ENCODE peak calls at places on chromosomes 1 and 21, in five cellular contexts. W, B, P, D and J are unnamed samples.

GRCh38 chr1:193707271-193708015 is 521.0 kb upstream of the B3GALT2 start:
- DNase-seq in P (no peak), B (no peak), D (peak), W (peak), J (no peak)

GRCh38 chr21:33152228-33153130 is 77.3 kb upstream of the IFNAR2 start:
- DNase-seq in D (no peak), P (no peak), W (no peak), B (no peak), J (no peak)

GRCh38 chr1:46408356-46409062 is 14.4 kb downstream of the FAAH start:
- DNase-seq in W (no peak), P (no peak), D (no peak), B (no peak), J (peak)

GRCh38 chr1:98315309-98315708 is 346.2 kb upstream of the SNX7 start:
- DNase-seq in W (peak), B (no peak), D (no peak), P (no peak), J (peak)

GRCh38 chr1:40273547-40274166 is 15.6 kb downstream of the ZMPSTE24 start:
- DNase-seq in W (no peak), P (no peak), B (no peak), D (no peak), J (no peak)

GRCh38 chr1:157134442-157134841 is 3.8 kb downstream of the ETV3 start:
- DNase-seq in W (no peak), P (no peak), B (no peak), D (no peak), J (no peak)

GRCh38 chr1:118985611-118986290 is 2.4 kb downstream of the TBX15 start:
- DNase-seq in D (no peak), B (no peak), P (no peak), W (no peak), J (no peak)

GRCh38 chr1:203045821-203046594 is 19.7 kb downstream of the PPFIA4 start:
- DNase-seq in D (no peak), P (no peak), B (no peak), W (no peak), J (no peak)

GRCh38 chr1:30526652-30527345 is 196.6 kb downstream of the MATN1 start:
- DNase-seq in B (no peak), W (no peak), P (no peak), D (no peak), J (no peak)

GRCh38 chr1:116825735-116826438 is 71.7 kb downstream of the CD2 start:
- DNase-seq in B (peak), W (no peak), P (no peak), D (no peak), J (no peak)

GRCh38 chr1:113916974-113917373 is 11.8 kb downstream of the DCLRE1B start:
- DNase-seq in P (no peak), W (no peak), B (no peak), D (no peak), J (no peak)

GRCh38 chr1:56472860-56473259 is 106.5 kb downstream of the PLPP3 start:
- DNase-seq in P (no peak), B (no peak), D (no peak), W (no peak), J (no peak)

GRCh38 chr1:229380514-229381160 is 37.8 kb upstream of the CCSAP start:
- DNase-seq in P (no peak), W (no peak), B (no peak), D (no peak), J (no peak)

GRCh38 chr1:80457409-80457808 is 1343.3 kb upstream of the ADGRL2 start:
- DNase-seq in W (no peak), B (no peak), D (no peak), P (peak), J (no peak)

GRCh38 chr1:24201941-24202440 is 14.9 kb upstream of the IFNLR1 start:
- DNase-seq in D (peak), P (peak), B (peak), W (peak), J (peak)

GRCh38 chr1:32695098-32695904 is 7.3 kb downstream of the SYNC start:
- DNase-seq in W (peak), P (no peak), B (no peak), D (no peak), J (peak)

GRCh38 chr1:6801998-6802397 is 16.7 kb downstream of the CAMTA1 start:
- DNase-seq in P (no peak), W (peak), B (no peak), D (no peak), J (peak)

GRCh38 chr1:94270801-94271203 is 33.4 kb upstream of the ARHGAP29 start:
- DNase-seq in B (no peak), D (peak), P (no peak), W (peak), J (peak)

GRCh38 chr1:19481826-19482398 is 3.4 kb downstream of the CAPZB start:
- DNase-seq in B (no peak), W (no peak), P (no peak), D (no peak), J (no peak)

GRCh38 chr1:206797534-206798383 is 25.5 kb upstream of the IL10 start:
- DNase-seq in P (peak), W (peak), B (peak), D (no peak), J (no peak)

GRCh38 chr21:31162827-31163226 is 124.6 kb upstream of the KRTAP19-8 start:
- DNase-seq in D (peak), B (no peak), W (peak), P (no peak), J (peak)

GRCh38 chr1:226603030-226603960 is 54.7 kb downstream of the STUM start:
- DNase-seq in P (no peak), W (peak), D (no peak), B (no peak), J (no peak)

GRCh38 chr1:163744488-163744887 is 422.7 kb downstream of the NUF2 start:
- DNase-seq in P (no peak), W (no peak), D (no peak), B (no peak), J (no peak)

GRCh38 chr1:151953409-151954094 is 40.1 kb downstream of the S100A10 start:
- DNase-seq in D (no peak), B (peak), P (no peak), W (no peak), J (no peak)

GRCh38 chr1:184889902-184890301 is 84.4 kb downstream of the NIBAN1 start:
- DNase-seq in D (no peak), W (no peak), P (peak), B (no peak), J (no peak)

GRCh38 chr1:63454269-63454668 is 68.8 kb downstream of the ITGB3BP start:
- DNase-seq in W (peak), P (peak), D (no peak), B (peak), J (no peak)
- TF ChIP-seq CTCF in W (peak), P (peak), D (no peak), B (peak), J (peak)

GRCh38 chr1:160186734-160187133 is 3.6 kb upstream of the CASQ1 start:
- DNase-seq in P (no peak), B (no peak), D (no peak), W (no peak), J (no peak)

GRCh38 chr1:160191756-160192155 is 1.4 kb downstream of the CASQ1 start:
- DNase-seq in P (no peak), D (no peak), W (no peak), B (no peak), J (no peak)

GRCh38 chr1:160187407-160187806 is 3.0 kb upstream of the CASQ1 start:
- DNase-seq in B (no peak), W (no peak), D (no peak), P (no peak), J (no peak)

GRCh38 chr1:160192234-160192633 is 1.9 kb downstream of the CASQ1 start:
- DNase-seq in W (no peak), D (no peak), P (no peak), B (no peak), J (no peak)

DNA sequence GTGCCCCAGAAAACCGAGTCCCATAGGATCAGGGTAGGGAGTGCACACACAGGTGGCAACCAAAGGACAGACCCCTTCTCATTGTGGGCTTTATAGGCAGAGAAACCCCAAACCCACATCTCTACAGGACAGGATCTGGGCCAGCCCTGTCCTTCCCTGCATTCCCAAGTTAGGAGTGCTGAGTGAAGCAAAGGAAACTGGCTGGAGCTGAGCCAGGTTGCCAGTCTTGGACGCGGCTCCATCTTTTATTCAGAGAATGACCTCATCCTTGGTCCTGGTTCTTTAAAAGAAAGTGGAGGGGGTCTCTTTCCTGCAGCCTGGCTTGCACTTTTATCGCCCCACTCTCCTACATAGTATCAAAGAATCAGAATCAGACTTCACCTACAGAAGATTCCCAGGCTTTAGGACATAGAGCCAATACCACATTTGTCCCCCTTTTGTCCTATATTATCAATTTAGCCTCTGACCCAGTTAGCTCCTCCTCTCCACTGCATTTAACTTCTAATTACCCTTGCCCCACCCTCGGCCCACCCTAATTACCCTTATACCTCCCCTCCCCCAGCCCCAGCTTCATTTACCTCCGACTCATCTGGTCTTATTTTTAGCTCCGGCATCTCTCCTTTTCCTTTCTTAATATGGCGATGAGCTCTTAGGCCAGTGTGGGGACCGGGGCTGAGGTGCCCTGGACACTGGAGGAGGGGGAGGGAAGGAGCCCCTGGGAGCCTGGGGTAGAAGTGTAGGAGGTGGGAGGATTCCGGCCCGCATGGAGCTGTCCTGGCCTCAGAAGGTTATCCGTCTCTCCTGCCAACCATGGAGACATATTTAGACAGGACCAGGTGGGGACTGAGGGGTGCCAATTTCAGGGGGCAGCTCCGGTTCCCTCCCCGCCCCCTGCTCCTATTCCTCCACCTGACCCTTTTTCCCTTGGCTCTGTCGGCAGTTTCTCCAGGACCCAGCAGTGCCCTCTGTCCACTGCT is at the start of gene CASQ1:
- DNase-seq in W (peak), P (no peak), D (no peak), B (peak), J (no peak)
- H3K27ac ChIP-seq in W (no peak), P (no peak), D (no peak), B (peak), J (no peak)

GRCh38 chr21:39350094-39351006 is 1.5 kb upstream of the HMGN1 start:
- DNase-seq in B (no peak), D (no peak), P (no peak), W (no peak), J (no peak)

GRCh38 chr21:39349211-39350093 is 564 bp upstream of the HMGN1 start:
- DNase-seq in P (peak), D (peak), B (peak), W (peak), J (peak)

GRCh38 chr21:39348040-39348354 is 891 bp downstream of the HMGN1 start:
- DNase-seq in B (no peak), D (no peak), P (no peak), W (no peak), J (no peak)

GRCh38 chr21:39347537-39347936 is 1.4 kb downstream of the HMGN1 start:
- DNase-seq in P (no peak), B (no peak), D (no peak), W (no peak), J (no peak)

DNA sequence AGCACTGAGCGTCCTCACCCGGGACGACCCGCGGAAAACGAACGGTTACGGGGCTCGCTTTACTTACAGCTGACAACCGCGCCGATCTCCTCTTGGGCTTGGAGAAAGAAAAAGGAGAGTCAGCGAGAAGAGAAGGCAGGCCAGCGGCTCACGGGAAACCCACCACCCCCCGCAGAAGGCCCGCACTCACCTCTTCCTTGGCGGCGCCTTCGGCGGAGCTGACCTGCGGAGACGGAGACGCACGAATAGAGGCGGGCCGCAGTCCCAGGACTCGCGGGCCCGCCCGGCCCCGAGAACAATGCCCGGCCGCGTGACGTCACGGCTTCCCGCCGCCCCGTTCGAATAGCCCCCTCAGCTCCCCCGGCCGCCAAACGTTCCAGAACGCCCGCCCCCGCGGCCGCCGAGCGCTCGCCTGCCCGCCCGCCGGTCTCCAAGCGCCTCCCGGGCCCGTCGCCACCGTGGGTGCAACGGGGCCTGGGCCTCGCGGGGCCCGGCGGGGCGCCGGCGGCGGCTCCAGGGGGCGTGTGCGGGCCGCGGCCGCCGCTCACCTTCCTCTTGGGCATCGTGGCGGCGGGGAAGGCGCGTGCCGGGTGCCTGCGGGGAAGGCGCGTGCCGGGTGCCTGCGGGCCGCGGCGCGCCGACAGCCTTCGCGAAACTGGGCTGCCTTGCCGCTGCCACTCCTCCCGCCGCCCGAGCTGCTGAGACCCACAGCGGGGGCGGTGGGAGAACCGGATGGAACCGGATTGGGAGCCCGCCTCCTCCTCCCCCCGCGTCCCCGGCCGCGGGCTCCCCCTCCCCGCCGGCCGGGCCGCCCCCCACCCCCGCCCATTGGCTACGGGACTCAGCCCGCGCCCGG is at the start of gene HMGN1:
- DNase-seq in D (peak), W (peak), P (peak), B (peak), J (peak)
- TF ChIP-seq CTCF in D (no peak), W (no peak), P (no peak), B (no peak), J (no peak)

GRCh38 chr1:58893257-58893869 is 109.5 kb upstream of the JUN start:
- DNase-seq in D (no peak), B (no peak), P (no peak), W (no peak), J (no peak)
- H3K27ac ChIP-seq in D (no peak), B (peak), P (no peak), W (no peak), J (no peak)

GRCh38 chr1:235199441-235199840 is 38.4 kb upstream of the RBM34 start:
- DNase-seq in W (no peak), P (peak), D (peak), B (peak), J (peak)
- TF ChIP-seq CTCF in W (no peak), P (peak), D (peak), B (peak), J (peak)

GRCh38 chr21:42189860-42190491 is 29.0 kb upstream of the ABCG1 start:
- DNase-seq in B (no peak), P (no peak), D (no peak), W (no peak), J (no peak)
- H3K27ac ChIP-seq in B (no peak), P (no peak), D (peak), W (no peak), J (no peak)